ENCODE peak calls at places on chromosomes 4 and X, in nine cellular contexts. F, Q, Z, R, P, I, S, D and U are unnamed samples.
A peak's percentile ranks its signal among the peaks of the same experiment; 100 is the strongest.

GRCh38 chr4:142336251-142336934 is 509.7 kb downstream of the INPP4B start:
- DNase-seq in D (no peak), P (no peak), F (no peak), S (no peak), R (no peak), Z (no peak), I (no peak), Q (no peak), U (no peak)

GRCh38 chrX:47321386-47321785 is 49.0 kb upstream of the ZNF157 start:
- DNase-seq in Z (peak; percentile 68), F (no peak), I (no peak), D (peak; percentile 71), Q (no peak), R (peak; percentile 28), S (peak; percentile 15), P (no peak), U (no peak)

GRCh38 chr4:14225683-14226207 is 598.2 kb upstream of the BOD1L1 start:
- DNase-seq in Z (no peak), R (no peak), I (no peak), S (no peak), F (no peak), Q (no peak), D (no peak), P (no peak), U (no peak)

GRCh38 chrX:82127228-82128123 is 925.6 kb downstream of the SH3BGRL start:
- DNase-seq in Q (no peak), F (no peak), I (no peak), Z (no peak), D (no peak), S (no peak), P (no peak), R (no peak), U (no peak)

GRCh38 chrX:110172215-110172614 is 145.7 kb downstream of the AMMECR1 start:
- DNase-seq in S (no peak), R (no peak), P (no peak), I (no peak), Q (no peak), F (no peak), D (no peak), Z (no peak), U (no peak)

GRCh38 chr4:101398807-101399206 is 51.5 kb upstream of the PPP3CA start:
- DNase-seq in F (no peak), P (no peak), R (no peak), Z (no peak), S (no peak), D (no peak), I (no peak), Q (no peak), U (no peak)

GRCh38 chr4:118033148-118034060 is 882 bp upstream of the NDST3 start:
- DNase-seq in F (peak; percentile 88), D (peak; percentile 42), Z (peak; percentile 40), I (peak; percentile 62), R (peak; percentile 12), P (no peak), Q (no peak), S (no peak), U (no peak)

GRCh38 chr4:127425911-127426310 is 206.8 kb upstream of the INTU start:
- DNase-seq in I (no peak), F (no peak), R (no peak), D (no peak), P (no peak), S (no peak), Q (no peak), Z (no peak), U (no peak)

GRCh38 chr4:66906314-66906713 is 639.0 kb downstream of the CENPC start:
- DNase-seq in S (no peak), D (no peak), Z (no peak), Q (no peak), F (no peak), R (no peak), P (no peak), I (no peak), U (no peak)

GRCh38 chr4:169362607-169363006 is 91.9 kb upstream of the SH3RF1 start:
- DNase-seq in Q (no peak), P (no peak), I (no peak), S (no peak), D (no peak), Z (no peak), R (no peak), F (no peak), U (no peak)

GRCh38 chrX:107712231-107713204 is 63.1 kb downstream of the TSC22D3 start:
- DNase-seq in I (no peak), D (no peak), P (no peak), S (no peak), R (no peak), F (no peak), Q (no peak), Z (peak; percentile 65), U (no peak)

GRCh38 chrX:118864063-118864630 is 40.5 kb downstream of the ZCCHC12 start:
- DNase-seq in S (no peak), D (no peak), P (no peak), Q (no peak), I (no peak), F (no peak), Z (no peak), R (no peak), U (no peak)

GRCh38 chr4:123488916-123489315 is 92.3 kb downstream of the SPRY1 start:
- DNase-seq in S (no peak), D (no peak), Z (peak; percentile 88), I (peak; percentile 70), R (no peak), Q (no peak), P (no peak), F (no peak), U (no peak)

GRCh38 chr4:91840359-91840758 is 463.4 kb upstream of the GRID2 start:
- DNase-seq in Z (no peak), I (no peak), D (no peak), S (no peak), F (no peak), R (no peak), Q (no peak), P (no peak), U (no peak)

GRCh38 chrX:46165411-46165810 is 379.8 kb downstream of the ZNF674 start:
- DNase-seq in D (no peak), Q (peak; percentile 42), R (no peak), F (no peak), P (no peak), Z (peak; percentile 34), S (no peak), I (peak; percentile 62), U (no peak)

GRCh38 chr4:100288167-100288566 is 97.9 kb upstream of the DDIT4L start:
- DNase-seq in Z (peak; percentile 53), R (no peak), I (peak; percentile 76), Q (no peak), F (no peak), D (no peak), S (no peak), P (no peak), U (no peak)

GRCh38 chr4:163448541-163449203 is 24.9 kb downstream of the TKTL2 start:
- DNase-seq in S (no peak), F (no peak), Z (peak; percentile 33), Q (no peak), R (no peak), D (peak; percentile 33), I (peak; percentile 76), P (no peak), U (no peak)

GRCh38 chrX:86148024-86148511 is at the start of gene DACH2:
- DNase-seq in S (peak; percentile 21), Q (no peak), F (peak; percentile 87), D (peak; percentile 63), R (peak; percentile 22), Z (peak; percentile 79), P (peak; percentile 6), I (peak; percentile 2), U (no peak)

GRCh38 chrX:145727476-145727875 is 90.2 kb upstream of the SLITRK2 start:
- DNase-seq in D (peak; percentile 79), I (no peak), Q (no peak), P (no peak), S (no peak), R (peak; percentile 3), F (no peak), Z (no peak), U (no peak)

GRCh38 chr4:3872834-3873313 is 106.7 kb downstream of the ADRA2C start:
- DNase-seq in Z (no peak), F (no peak), S (no peak), D (no peak), Q (no peak), R (no peak), I (no peak), P (no peak), U (no peak)

GRCh38 chr4:87014284-87014782 is 79.5 kb downstream of the AFF1 start:
- DNase-seq in S (no peak), Q (peak; percentile 48), P (no peak), I (no peak), D (no peak), Z (peak; percentile 41), F (no peak), R (no peak), U (no peak)

GRCh38 chrX:149129767-149130166 is 375.3 kb downstream of the IDS start:
- DNase-seq in I (no peak), S (no peak), F (no peak), Z (no peak), D (no peak), P (no peak), R (no peak), Q (no peak), U (no peak)

GRCh38 chrX:154013614-154014360 is 5.9 kb downstream of the IRAK1 start:
- DNase-seq in S (no peak), I (peak; percentile 47), F (no peak), R (no peak), D (no peak), Q (no peak), Z (no peak), P (peak; percentile 36), U (no peak)

GRCh38 chrX:68462653-68463052 is 29.4 kb upstream of the OPHN1 start:
- DNase-seq in D (peak; percentile 19), F (no peak), Z (peak; percentile 27), P (no peak), S (no peak), I (peak; percentile 72), Q (no peak), R (no peak), U (no peak)

GRCh38 chr4:130043796-130044195 is 947.8 kb downstream of the C4orf33 start:
- DNase-seq in S (no peak), R (no peak), I (peak; percentile 20), P (no peak), Q (peak; percentile 21), Z (no peak), F (no peak), D (no peak), U (no peak)

GRCh38 chrX:39716401-39716800 is 381.4 kb downstream of the BCOR start:
- DNase-seq in I (no peak), F (no peak), R (no peak), D (no peak), P (no peak), Q (no peak), Z (no peak), S (no peak), U (no peak)

GRCh38 chr4:108849611-108850406 is 87.0 kb upstream of the ETNPPL start:
- DNase-seq in Q (no peak), S (no peak), Z (peak; percentile 83), F (no peak), I (peak; percentile 74), R (no peak), P (no peak), D (no peak), U (no peak)

GRCh38 chrX:154458954-154459829 is 1.1 kb downstream of the PLXNA3 start:
- DNase-seq in Z (no peak), S (no peak), Q (no peak), F (no peak), I (peak; percentile 34), D (no peak), R (no peak), P (no peak), U (no peak)

GRCh38 chrX:32937043-32937442 is 274.3 kb downstream of the DMD start:
- DNase-seq in I (no peak), R (no peak), Z (no peak), S (no peak), D (no peak), Q (no peak), P (no peak), F (no peak), U (no peak)

GRCh38 chr4:8010618-8011017 is 71.0 kb upstream of the AFAP1 start:
- DNase-seq in Z (peak; percentile 14), I (no peak), Q (no peak), R (peak; percentile 28), S (no peak), F (peak; percentile 90), P (no peak), D (peak; percentile 77), U (no peak)

GRCh38 chrX:71017396-71017939 is 50.7 kb downstream of the SNX12 start:
- DNase-seq in I (no peak), S (no peak), Q (no peak), R (no peak), F (no peak), Z (peak; percentile 60), D (no peak), P (no peak), U (no peak)